ENCODE peak calls at places on chromosomes 16 and 17, in eight cellular contexts. S, B, H, U, W, J, E and G are unnamed samples.
A peak's percentile ranks its signal among the peaks of the same experiment; 100 is the strongest.

GRCh38 chr17:43897827-43898226 is 9.5 kb downstream of the MPP2 start:
- DNase-seq in S (no peak), B (no peak), H (no peak), U (no peak), W (no peak), J (no peak), E (no peak), G (no peak)

GRCh38 chr17:66492500-66493123 is 190.2 kb downstream of the PRKCA start:
- DNase-seq in S (no peak), B (peak; percentile 90), H (no peak), U (no peak), W (no peak), J (no peak), E (peak; percentile 46), G (peak; percentile 64)

GRCh38 chr16:11271610-11272009 is 1.8 kb downstream of the PRM3 start:
- DNase-seq in S (no peak), B (no peak), H (no peak), U (no peak), W (no peak), J (no peak), E (no peak), G (no peak)

GRCh38 chr17:49344914-49345313 is 17.1 kb downstream of the ZNF652 start:
- DNase-seq in S (no peak), B (no peak), H (no peak), U (no peak), W (no peak), J (no peak), E (peak; percentile 48), G (peak; percentile 31)

GRCh38 chr16:20073203-20074088 is at the start of gene GPR139:
- DNase-seq in S (no peak), B (peak; percentile 84), H (no peak), U (no peak), W (no peak), J (no peak), E (no peak), G (no peak)

GRCh38 chr16:7303677-7304200 is 28.9 kb upstream of the RBFOX1 start:
- DNase-seq in S (no peak), B (peak; percentile 63), H (no peak), U (no peak), W (no peak), J (no peak), E (no peak), G (no peak)

GRCh38 chr17:82863941-82864720 is 24.3 kb upstream of the ZNF750 start:
- DNase-seq in S (no peak), B (no peak), H (no peak), U (no peak), W (no peak), J (peak; percentile 95), E (peak; percentile 73), G (peak; percentile 91)

GRCh38 chr16:58733248-58733670 is 857 bp downstream of the GOT2 start:
- DNase-seq in S (no peak), B (no peak), H (peak; percentile 16), U (no peak), W (no peak), J (no peak), E (peak; percentile 22), G (peak; percentile 17)

GRCh38 chr16:4911831-4912422 is 25.0 kb downstream of the PPL start:
- DNase-seq in S (no peak), B (no peak), H (no peak), U (no peak), W (no peak), J (no peak), E (peak; percentile 60), G (peak; percentile 68)

GRCh38 chr16:58269526-58269925 is 25.3 kb downstream of the PRSS54 start:
- DNase-seq in S (no peak), B (no peak), H (no peak), U (no peak), W (no peak), J (no peak), E (no peak), G (peak; percentile 24)

GRCh38 chr17:29595107-29595942 is 2.4 kb downstream of the ANKRD13B start:
- DNase-seq in S (no peak), B (peak; percentile 46), H (no peak), U (no peak), W (no peak), J (no peak), E (no peak), G (peak; percentile 28)

GRCh38 chr17:77049440-77049839 is 91.3 kb upstream of the SEC14L1 start:
- DNase-seq in S (no peak), B (no peak), H (no peak), U (no peak), W (no peak), J (no peak), E (no peak), G (no peak)

GRCh38 chr16:10965440-10966039 is 21.2 kb downstream of the CLEC16A start:
- DNase-seq in S (no peak), B (no peak), H (no peak), U (no peak), W (no peak), J (no peak), E (no peak), G (no peak)

GRCh38 chr17:2700491-2701141 is 10.9 kb downstream of the CLUH start:
- DNase-seq in S (no peak), B (peak; percentile 44), H (peak; percentile 12), U (no peak), W (no peak), J (no peak), E (no peak), G (no peak)

GRCh38 chr16:85350973-85351372 is 238.7 kb upstream of the CIBAR2 start:
- DNase-seq in S (peak; percentile 90), B (no peak), H (peak; percentile 67), U (peak; percentile 92), W (peak; percentile 74), J (no peak), E (peak; percentile 94), G (peak; percentile 95)

GRCh38 chr16:82360024-82360783 is 190.2 kb upstream of the MPHOSPH6 start:
- DNase-seq in S (no peak), B (no peak), H (no peak), U (no peak), W (no peak), J (no peak), E (no peak), G (no peak)

GRCh38 chr17:44780161-44780560 is 21.4 kb downstream of the ADAM11 start:
- DNase-seq in S (no peak), B (peak; percentile 44), H (no peak), U (no peak), W (no peak), J (no peak), E (no peak), G (no peak)

GRCh38 chr16:17345043-17345442 is 125.7 kb downstream of the XYLT1 start:
- DNase-seq in S (peak; percentile 42), B (no peak), H (peak; percentile 72), U (peak; percentile 81), W (peak; percentile 63), J (no peak), E (peak; percentile 39), G (peak; percentile 54)

GRCh38 chr16:58670177-58670576 is 14.4 kb downstream of the SLC38A7 start:
- DNase-seq in S (no peak), B (no peak), H (no peak), U (no peak), W (no peak), J (no peak), E (no peak), G (no peak)

DNA sequence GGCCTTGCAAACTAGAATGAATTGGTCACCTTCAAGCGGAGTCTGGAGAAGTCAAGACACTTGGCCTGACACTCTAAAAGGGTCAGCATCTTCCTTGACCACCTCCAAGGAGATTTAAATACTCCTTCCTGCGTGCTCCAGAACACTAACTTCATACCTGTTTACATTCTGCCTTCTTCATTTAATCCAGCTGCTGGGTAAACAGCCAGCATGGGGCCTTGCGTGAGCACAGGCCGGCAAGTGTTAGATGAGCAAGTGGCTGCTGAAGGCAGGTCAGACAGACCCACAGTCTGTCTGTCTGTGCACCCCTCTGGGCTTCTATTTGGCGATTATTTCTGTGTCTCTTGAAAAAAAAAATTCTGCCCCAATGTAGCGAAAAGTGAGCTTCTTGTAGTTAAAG is 153.8 kb downstream of the MSI2 start:
- DNase-seq in S (no peak), B (peak; percentile 63), H (no peak), U (no peak), W (no peak), J (no peak), E (no peak), G (no peak)
- H3K4me3 ChIP-seq in S (no peak overlapping the region), B (no peak overlapping the region), H (no peak overlapping the region), U (no peak overlapping the region), W (no peak overlapping the region), J (no peak overlapping the region), E (no peak overlapping the region), G (no peak overlapping the region)

GRCh38 chr16:15785386-15786059 is 71.3 kb downstream of the MYH11 start:
- DNase-seq in S (no peak), B (no peak), H (no peak), U (no peak), W (no peak), J (no peak), E (no peak), G (no peak)
- H3K36me3 ChIP-seq in S (no peaks in the 10 kb centered on the region), B (no peaks in the 10 kb centered on the region), H (no peaks in the 10 kb centered on the region), U (peaks cover 80% of the 10 kb centered on the region), W (no peaks in the 10 kb centered on the region), J (no peaks in the 10 kb centered on the region), E (no peaks in the 10 kb centered on the region), G (no peaks in the 10 kb centered on the region)

GRCh38 chr17:20092292-20092867 is 83.2 kb downstream of the SPECC1 start:
- DNase-seq in S (no peak), B (peak; percentile 52), H (no peak), U (no peak), W (no peak), J (no peak), E (no peak), G (peak; percentile 42)
- H3K27ac ChIP-seq in S (peak overlapping the region; percentile 96), B (no peak overlapping the region), H (peak overlapping the region; percentile 74), U (peak overlapping the region; percentile 76), W (peak overlapping the region; percentile 73), J (no peak overlapping the region), E (no peak overlapping the region), G (no peak overlapping the region)

DNA sequence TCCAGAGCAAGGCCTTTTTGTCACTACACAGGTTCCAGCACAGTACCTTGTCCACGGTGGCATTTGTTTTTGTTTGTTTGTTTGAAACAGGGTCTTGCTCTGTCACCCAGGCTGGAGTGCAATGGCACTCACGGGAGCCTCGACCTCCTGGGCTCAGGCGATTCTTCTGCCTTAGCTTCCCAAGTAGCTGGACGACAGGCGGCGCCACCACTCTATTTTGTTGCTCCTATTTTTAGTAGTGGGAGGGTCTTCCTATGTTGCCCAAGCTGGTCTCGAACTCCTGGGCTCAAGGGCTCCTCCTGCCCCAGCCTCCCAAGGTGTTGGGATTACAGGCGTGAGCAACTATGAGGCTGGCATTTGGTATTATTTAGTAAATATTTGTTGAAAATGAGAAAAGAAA is 10.3 kb downstream of the MRC2 start:
- DNase-seq in S (no peak), B (peak; percentile 94), H (no peak), U (no peak), W (no peak), J (no peak), E (no peak), G (no peak)
- H3K4me3 ChIP-seq in S (no peak overlapping the region), B (no peak overlapping the region), H (no peak overlapping the region), U (no peak overlapping the region), W (no peak overlapping the region), J (no peak overlapping the region), E (no peak overlapping the region), G (no peak overlapping the region)